ENCODE peak calls at places on chromosomes 12 and 14, in ten cellular contexts. A is A549, U is transverse colon, B is right lobe of liver, N is upper lobe of left lung, G is IMR-90, E is testis, X is body of pancreas, I is ovary, R is suprapubic skin. S is an unnamed sample. For H3K4me1, the result is how much of the 10 kb centered on the place peaks cover.

GRCh38 chr12:69062838-69063237 is 129.9 kb upstream of the CPM start:
- DNase-seq in N (no peak), B (no peak), U (no peak), A (no peak), E (no peak), I (no peak), X (no peak), G (peak), R (no peak), S (no peak)

GRCh38 chr14:68458840-68459469 is 333.9 kb downstream of the ZFP36L1 start:
- DNase-seq in G (peak), I (no peak), X (peak), E (no peak), N (no peak), A (peak), R (peak), U (peak), B (peak), S (peak)

GRCh38 chr12:123597100-123597499 is 4.8 kb upstream of the DDX55 start:
- DNase-seq in U (no peak), R (no peak), B (no peak), X (no peak), E (no peak), I (no peak), N (no peak), G (no peak), A (no peak), S (no peak)

GRCh38 chr12:76422878-76423438 is 74.7 kb upstream of the BBS10 start:
- DNase-seq in B (no peak), I (no peak), X (no peak), E (no peak), R (no peak), N (no peak), U (no peak), A (no peak), G (peak), S (no peak)

GRCh38 chr12:27319394-27319793 is 13.2 kb upstream of the BMAL2 start:
- DNase-seq in B (no peak), R (no peak), A (no peak), U (no peak), N (no peak), E (no peak), G (peak), I (no peak), X (no peak), S (no peak)

GRCh38 chr12:93892431-93893210 is 215.4 kb downstream of the CRADD start:
- DNase-seq in X (no peak), B (no peak), N (peak), I (peak), U (no peak), R (no peak), E (peak), A (no peak), G (no peak), S (no peak)

GRCh38 chr12:128267651-128268347 is 829 bp downstream of the TMEM132C start:
- DNase-seq in I (peak), E (no peak), A (no peak), G (no peak), X (no peak), N (no peak), R (no peak), U (no peak), B (no peak), S (no peak)

GRCh38 chr12:111180830-111181726 is 187.8 kb downstream of the PHETA1 start:
- DNase-seq in R (peak), X (peak), A (no peak), G (peak), I (peak), N (no peak), U (peak), E (peak), B (peak), S (peak)

GRCh38 chr12:103928736-103929050 is 1.5 kb upstream of the HSP90B1 start:
- DNase-seq in U (peak), G (no peak), N (no peak), R (no peak), A (no peak), E (peak), B (peak), I (peak), X (no peak), S (peak)

GRCh38 chr12:77847665-77848431 is 17.2 kb downstream of the NAV3 start:
- DNase-seq in R (no peak), B (no peak), N (no peak), A (no peak), U (no peak), E (no peak), X (no peak), G (peak), I (no peak), S (no peak)

GRCh38 chr14:59018978-59019377 is 169.5 kb upstream of the DAAM1 start:
- DNase-seq in I (no peak), N (no peak), E (no peak), R (no peak), U (no peak), X (no peak), A (peak), G (peak), B (no peak), S (no peak)

GRCh38 chr14:92596328-92596943 is 82.9 kb downstream of the RIN3 start:
- DNase-seq in A (no peak), R (no peak), E (no peak), I (no peak), X (no peak), U (no peak), N (no peak), G (no peak), B (no peak), S (no peak)

GRCh38 chr14:104732355-104732804 is 8.4 kb downstream of the ADSS1 start:
- DNase-seq in R (no peak), I (no peak), X (peak), E (no peak), N (peak), G (no peak), B (peak), U (peak), A (peak), S (peak)

GRCh38 chr14:58238252-58239247 is 6.1 kb upstream of the PSMA3 start:
- DNase-seq in N (no peak), A (no peak), B (no peak), U (no peak), E (peak), X (no peak), R (no peak), G (no peak), I (peak), S (no peak)

GRCh38 chr14:69610859-69611263 is 535 bp upstream of the SUSD6 start:
- DNase-seq in A (no peak), G (no peak), I (no peak), X (no peak), E (no peak), R (no peak), U (no peak), N (no peak), B (no peak), S (no peak)

GRCh38 chr12:58710896-58711295 is 209.4 kb downstream of the LRIG3 start:
- DNase-seq in N (no peak), R (no peak), X (no peak), U (no peak), B (no peak), I (no peak), G (no peak), E (no peak), A (no peak), S (no peak)
- TF ChIP-seq POLR2A in N (no peak), R (no peak), X (no peak), U (no peak), B (no peak), I (no peak), G (no peak), E (no peak), A (no peak), S (no peak)

GRCh38 chr12:56346663-56347062 is 8.0 kb downstream of the IL23A start:
- DNase-seq in U (no peak), R (no peak), X (no peak), B (no peak), G (no peak), I (no peak), N (peak), A (peak), E (no peak), S (no peak)
- TF ChIP-seq CTCF in U (no peak), R (no peak), X (no peak), B (peak), G (no peak), I (no peak), N (no peak), A (no peak), E (no peak), S (no peak)

GRCh38 chr12:6201199-6201608 is 1.0 kb downstream of the CD9 start:
- DNase-seq in R (no peak), X (peak), N (peak), B (peak), U (peak), E (no peak), A (peak), G (no peak), I (no peak), S (peak)

GRCh38 chr12:6200266-6201198 is at the start of gene CD9:
- DNase-seq in U (peak), X (peak), E (peak), A (peak), I (no peak), N (peak), G (no peak), R (no peak), B (peak), S (peak)

GRCh38 chr12:6202846-6203245 is 2.6 kb downstream of the CD9 start:
- DNase-seq in E (no peak), B (no peak), N (no peak), A (no peak), I (no peak), U (no peak), X (no peak), R (no peak), G (no peak), S (no peak)

GRCh38 chr12:6201775-6202292 is 1.6 kb downstream of the CD9 start:
- DNase-seq in B (no peak), R (no peak), N (no peak), I (no peak), U (no peak), E (no peak), G (no peak), A (no peak), X (no peak), S (no peak)

GRCh38 chr12:6202331-6202730 is 2.1 kb downstream of the CD9 start:
- DNase-seq in G (no peak), N (no peak), A (no peak), U (peak), X (no peak), B (no peak), E (no peak), I (no peak), R (no peak), S (no peak)
- H3K4me1 ChIP-seq in G (under half), N (under half), A (under half), U (half or more), X (under half), B (under half), E (under half), I (under half), R (half or more), S (under half)

DNA sequence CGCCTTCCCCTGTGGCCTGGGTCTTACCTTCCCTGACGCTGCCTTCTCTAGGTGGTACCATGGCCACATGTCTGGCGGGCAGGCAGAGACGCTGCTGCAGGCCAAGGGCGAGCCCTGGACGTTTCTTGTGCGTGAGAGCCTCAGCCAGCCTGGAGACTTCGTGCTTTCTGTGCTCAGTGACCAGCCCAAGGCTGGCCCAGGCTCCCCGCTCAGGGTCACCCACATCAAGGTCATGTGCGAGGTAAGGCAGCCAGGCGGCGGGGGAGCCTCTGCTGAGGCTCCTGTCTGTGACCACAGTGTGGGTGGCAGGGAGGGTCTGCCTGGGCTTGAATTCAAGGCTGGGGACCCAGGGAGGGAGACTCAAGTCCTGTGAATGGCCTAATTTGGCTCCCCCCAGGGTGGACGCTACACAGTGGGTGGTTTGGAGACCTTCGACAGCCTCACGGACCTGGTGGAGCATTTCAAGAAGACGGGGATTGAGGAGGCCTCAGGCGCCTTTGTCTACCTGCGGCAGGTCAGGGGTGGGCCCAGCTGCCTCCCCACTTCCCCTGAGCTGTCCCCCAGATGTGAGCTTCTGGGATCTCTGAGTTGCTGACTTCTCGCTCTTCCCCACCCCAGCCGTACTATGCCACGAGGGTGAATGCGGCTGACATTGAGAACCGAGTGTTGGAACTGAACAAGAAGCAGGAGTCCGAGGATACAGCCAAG is 3.8 kb downstream of the PTPN6 start:
- DNase-seq in B (no peak), A (no peak), U (no peak), N (no peak), X (no peak), E (peak), G (no peak), R (no peak), I (peak), S (no peak)
- TF ChIP-seq POLR2A in B (no peak), A (no peak), U (no peak), N (no peak), X (no peak), E (no peak), G (no peak), R (no peak), I (no peak), S (no peak)

GRCh38 chr12:105759172-105759571 is 379.6 kb downstream of the NUAK1 start:
- DNase-seq in U (no peak), E (no peak), X (no peak), G (no peak), R (no peak), A (peak), B (no peak), I (no peak), N (no peak), S (no peak)
- TF ChIP-seq CTCF in U (no peak), E (no peak), X (no peak), G (no peak), R (no peak), A (no peak), B (no peak), I (no peak), N (no peak), S (no peak)

GRCh38 chr12:120242971-120243699 is 22.4 kb downstream of the PXN start:
- DNase-seq in N (no peak), E (no peak), X (no peak), R (no peak), B (no peak), G (no peak), I (no peak), U (no peak), A (no peak), S (no peak)
- H3K4me1 ChIP-seq in N (half or more), E (under half), X (under half), R (half or more), B (under half), G (under half), I (under half), U (half or more), A (half or more), S (under half)

GRCh38 chr12:132392389-132393244 is 63.2 kb upstream of the GALNT9 start:
- DNase-seq in R (no peak), N (peak), X (no peak), A (no peak), B (peak), G (no peak), U (peak), I (no peak), E (no peak), S (peak)

GRCh38 chr12:132395192-132395907 is 66.0 kb upstream of the GALNT9 start:
- DNase-seq in R (peak), B (peak), A (no peak), N (peak), U (peak), G (no peak), I (no peak), E (no peak), X (no peak), S (peak)

GRCh38 chr12:132393991-132394949 is 64.9 kb upstream of the GALNT9 start:
- DNase-seq in B (no peak), G (no peak), A (peak), R (peak), U (peak), E (no peak), X (no peak), I (no peak), N (peak), S (no peak)

GRCh38 chr12:132391326-132392041 is 62.1 kb upstream of the GALNT9 start:
- DNase-seq in X (no peak), N (peak), G (no peak), R (no peak), A (no peak), U (no peak), E (no peak), B (peak), I (no peak), S (no peak)

DNA sequence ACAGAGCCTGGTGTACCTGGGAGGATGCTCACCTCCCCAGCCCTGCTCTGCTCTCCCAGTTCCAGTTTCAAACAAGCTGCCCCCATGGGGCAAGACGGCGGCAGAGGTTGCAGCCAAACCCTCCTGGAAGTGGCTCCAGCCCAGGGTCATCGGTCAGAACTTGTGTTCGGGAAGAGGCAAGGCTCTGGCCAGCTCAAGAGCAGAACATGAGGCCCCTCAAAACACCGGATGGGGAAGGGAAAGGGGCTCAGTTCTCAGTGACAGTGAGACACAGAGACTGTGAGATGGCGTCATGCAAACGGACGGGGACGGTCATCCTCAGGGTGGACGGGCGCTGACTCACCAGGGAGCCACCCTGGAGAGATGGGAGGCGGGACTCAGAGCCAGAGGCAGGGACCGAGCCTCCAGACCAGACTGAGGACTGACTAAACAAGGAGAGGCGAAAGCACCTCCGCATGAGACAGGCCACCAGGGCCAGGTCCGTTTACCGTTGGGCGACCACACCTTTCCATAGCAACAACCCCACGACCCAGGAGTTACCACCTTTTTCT is 63.9 kb upstream of the GALNT9 start:
- DNase-seq in A (peak), X (no peak), G (no peak), I (no peak), E (no peak), N (peak), U (peak), R (no peak), B (peak), S (no peak)
- TF ChIP-seq POLR2A in A (peak), X (no peak), G (no peak), I (no peak), E (no peak), N (no peak), U (no peak), R (no peak), B (no peak), S (no peak)

GRCh38 chr12:11664101-11664500 is 14.6 kb downstream of the ETV6 start:
- DNase-seq in U (no peak), B (no peak), N (no peak), I (no peak), E (no peak), R (no peak), X (no peak), G (no peak), A (no peak), S (no peak)

GRCh38 chr12:11667159-11667558 is 17.7 kb downstream of the ETV6 start:
- DNase-seq in N (no peak), U (no peak), E (no peak), X (no peak), I (no peak), R (no peak), B (no peak), G (no peak), A (no peak), S (no peak)

GRCh38 chr12:11666131-11666530 is 16.7 kb downstream of the ETV6 start:
- DNase-seq in G (no peak), E (no peak), N (no peak), A (no peak), B (no peak), R (no peak), U (no peak), I (no peak), X (no peak), S (no peak)

GRCh38 chr12:11668611-11669010 is 19.1 kb downstream of the ETV6 start:
- DNase-seq in B (no peak), G (no peak), N (no peak), U (no peak), I (no peak), X (no peak), A (no peak), R (no peak), E (no peak), S (no peak)

DNA sequence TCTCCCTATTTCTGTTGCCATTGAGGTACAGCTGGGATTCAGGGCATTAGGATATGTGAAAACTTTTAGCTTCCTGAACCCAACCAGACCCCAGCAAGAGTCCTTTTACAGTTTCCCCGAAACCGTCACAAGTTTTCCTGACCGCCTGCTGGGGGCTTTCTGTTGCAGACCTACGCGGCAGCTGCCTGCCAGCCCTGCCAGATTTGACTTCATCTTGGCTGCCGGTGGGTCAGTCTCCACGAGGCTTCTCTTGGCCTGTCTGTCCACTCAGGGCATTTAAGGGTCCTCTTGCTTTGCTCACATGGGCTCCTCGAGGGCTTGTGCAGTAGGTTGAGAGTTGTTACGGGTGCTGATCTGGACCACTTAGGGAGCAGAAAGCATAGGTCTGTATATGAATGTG is 17.2 kb downstream of the ETV6 start:
- DNase-seq in I (no peak), R (no peak), G (no peak), X (no peak), B (no peak), A (no peak), E (no peak), N (peak), U (no peak), S (no peak)
- TF ChIP-seq CTCF in I (no peak), R (no peak), G (no peak), X (no peak), B (no peak), A (no peak), E (no peak), N (no peak), U (no peak), S (no peak)

S was measured in Peyer's patch.